ENCODE peak calls at places on chromosomes 4 and X, in four cellular contexts. S is ACHN; L is CD8-positive, alpha-beta T cell; M is stimulated activated CD8-positive, alpha-beta memory T cell treated with anti-CD3 and anti-CD28 coated beads, Interleukin-4, amount 100 ng/mL, for 48 hours. D is an unnamed sample.

GRCh38 chr4:8291701-8292387 is 22.3 kb downstream of the HTRA3 start:
- DNase-seq in L (no peak), S (no peak), M (no peak), D (no peak)

GRCh38 chr4:157076578-157076947 is 613 bp downstream of the GLRB start:
- DNase-seq in S (peak; percentile 16), M (no peak), L (no peak), D (no peak)

GRCh38 chrX:97057349-97057909 is 173.7 kb downstream of the RPA4 start:
- DNase-seq in S (no peak), M (no peak), L (no peak), D (no peak)

GRCh38 chr4:169070895-169071218 is 60.8 kb upstream of the CBR4 start:
- DNase-seq in M (no peak), L (no peak), S (no peak), D (no peak)

GRCh38 chr4:63458010-63458409 is 951.2 kb downstream of the TECRL start:
- DNase-seq in L (no peak), M (no peak), S (no peak), D (no peak)

GRCh38 chr4:124566030-124566429 is 146.5 kb downstream of the ANKRD50 start:
- DNase-seq in L (no peak), S (no peak), M (no peak), D (no peak)

GRCh38 chr4:47856713-47857112 is 18.8 kb upstream of the CORIN start:
- DNase-seq in M (no peak), L (no peak), S (no peak), D (no peak)

GRCh38 chrX:40105791-40106676 is 8.3 kb upstream of the BCOR start:
- DNase-seq in S (peak; percentile 51), L (peak; percentile 77), M (peak; percentile 76), D (peak; percentile 61)

GRCh38 chrX:915427-916234 is 285.0 kb downstream of the SHOX start:
- DNase-seq in S (no peak), L (no peak), M (no peak), D (no peak)

GRCh38 chrX:9498236-9498635 is 33.4 kb downstream of the TBL1X start:
- DNase-seq in S (no peak), L (no peak), M (no peak), D (no peak)

GRCh38 chr4:150145090-150145949 is 67.1 kb downstream of the DCLK2 start:
- DNase-seq in L (no peak), S (peak; percentile 13), M (no peak), D (no peak)

GRCh38 chrX:129606918-129607317 is 47.8 kb downstream of the APLN start:
- DNase-seq in L (peak; percentile 25), M (peak; percentile 69), S (peak; percentile 38), D (peak; percentile 43)